ENCODE peak calls at places on chromosomes 4 and X, in eight cellular contexts. U is LNCaP clone FGC; S is CD8-positive, alpha-beta memory T cell; H is ACHN; E is suprapubic skin; Q is EL; T is activated naive CD4-positive, alpha-beta T cell treated with Interleukin-2 at 50 U/mL for 16 hours; I is cardiac fibroblast. C is an unnamed sample.

GRCh38 chr4:101187837-101188236 is 159.5 kb downstream of the PPP3CA start:
- DNase-seq in U (no peak), S (no peak), H (no peak), E (no peak), Q (no peak), T (no peak), I (peak; percentile 48), C (no peak)

GRCh38 chrX:41824551-41824950 is 98.8 kb downstream of the CASK start:
- DNase-seq in U (no peak), S (no peak), H (peak; percentile 56), E (no peak), Q (peak; percentile 69), T (no peak), I (peak; percentile 53), C (peak; percentile 61)

GRCh38 chr4:75345436-75345835 is 168.8 kb downstream of the RCHY1 start:
- DNase-seq in U (no peak), S (no peak), H (no peak), E (no peak), Q (peak; percentile 30), T (no peak), I (peak; percentile 59), C (peak; percentile 23)

GRCh38 chr4:77697860-77698599 is 92.4 kb downstream of the CXCL13 start:
- DNase-seq in U (peak; percentile 36), S (no peak), H (peak; percentile 78), E (no peak), Q (peak; percentile 66), T (no peak), I (peak; percentile 83), C (peak; percentile 97)

GRCh38 chr4:14853186-14853946 is 148.9 kb upstream of the CPEB2 start:
- DNase-seq in U (no peak), S (no peak), H (peak; percentile 35), E (no peak), Q (peak; percentile 88), T (no peak), I (peak; percentile 93), C (peak; percentile 64)

GRCh38 chrX:356385-357034 is 30.2 kb downstream of the PPP2R3B start:
- DNase-seq in U (no peak), S (no peak), H (no peak), E (no peak), Q (peak; percentile 88), T (no peak), I (no peak), C (no peak)

GRCh38 chr4:24857996-24858395 is 54.8 kb downstream of the CCDC149 start:
- DNase-seq in U (no peak), S (no peak), H (no peak), E (no peak), Q (peak; percentile 64), T (no peak), I (peak; percentile 52), C (peak; percentile 61)

GRCh38 chr4:153398713-153399112 is 54.2 kb downstream of the MND1 start:
- DNase-seq in U (no peak), S (no peak), H (no peak), E (no peak), Q (no peak), T (no peak), I (no peak), C (no peak)

GRCh38 chr4:7464259-7464655 is 29.5 kb upstream of the PSAPL1 start:
- DNase-seq in U (no peak), S (no peak), H (no peak), E (no peak), Q (no peak), T (no peak), I (no peak), C (no peak)

GRCh38 chr4:181528570-181529184 is 714.5 kb upstream of the TENM3 start:
- DNase-seq in U (peak; percentile 40), S (no peak), H (peak; percentile 77), E (no peak), Q (peak; percentile 64), T (no peak), I (peak; percentile 68), C (peak; percentile 82)

GRCh38 chr4:141636771-141637460 is 533 bp downstream of the IL15 start:
- DNase-seq in U (no peak), S (peak; percentile 8), H (peak; percentile 64), E (peak; percentile 60), Q (peak; percentile 72), T (peak; percentile 32), I (peak; percentile 69), C (peak; percentile 67)

GRCh38 chr4:163748474-163748873 is 254.0 kb downstream of the TMA16 start:
- DNase-seq in U (no peak), S (no peak), H (no peak), E (no peak), Q (peak; percentile 53), T (no peak), I (no peak), C (no peak)

C was measured in myocyte.